ENCODE peak calls at places on chromosomes 5 and 9, in four cellular contexts. L, F, G and X are unnamed samples.

GRCh38 chr5:88883566-88884434 is 816 bp upstream of the MEF2C start:
- DNase-seq in G (no peak), F (peak), L (peak), X (peak)

GRCh38 chr5:165877475-165877874 is 2372.1 kb downstream of the MAT2B start:
- DNase-seq in L (no peak), F (no peak), G (no peak), X (no peak)

GRCh38 chr5:143355710-143356109 is 47.8 kb downstream of the NR3C1 start:
- DNase-seq in F (no peak), G (peak), L (peak), X (peak)

GRCh38 chr9:128863647-128864046 is 18.1 kb downstream of the KYAT1 start:
- DNase-seq in G (peak), F (peak), L (peak), X (peak)

GRCh38 chr5:38922199-38922598 is 76.4 kb downstream of the OSMR start:
- DNase-seq in L (no peak), F (peak), G (peak), X (no peak)

GRCh38 chr5:111855356-111855755 is 98.4 kb upstream of the NREP start:
- DNase-seq in L (no peak), G (no peak), F (peak), X (no peak)

GRCh38 chr5:52760695-52761366 is 26.9 kb upstream of the ITGA1 start:
- DNase-seq in F (no peak), G (no peak), L (no peak), X (no peak)

GRCh38 chr9:113484258-113484730 is 20.8 kb downstream of the RGS3 start:
- DNase-seq in G (no peak), L (peak), F (no peak), X (peak)

GRCh38 chr9:108103294-108103693 is 613.7 kb upstream of the KLF4 start:
- DNase-seq in G (no peak), L (no peak), F (no peak), X (no peak)

GRCh38 chr9:98229620-98230019 is 25.8 kb downstream of the TBC1D2 start:
- DNase-seq in F (no peak), L (no peak), G (no peak), X (no peak)

GRCh38 chr5:400282-401215 is 42.4 kb upstream of the EXOC3 start:
- DNase-seq in F (no peak), G (no peak), L (peak), X (no peak)

GRCh38 chr5:111741270-111741669 is 15.7 kb downstream of the NREP start:
- DNase-seq in F (no peak), G (no peak), L (no peak), X (no peak)

GRCh38 chr9:101403886-101404285 is 5.2 kb downstream of the ZNF189 start:
- DNase-seq in G (no peak), L (no peak), F (no peak), X (no peak)

GRCh38 chr9:95772320-95773060 is 103.0 kb upstream of the ERCC6L2 start:
- DNase-seq in F (peak), L (no peak), G (no peak), X (peak)

GRCh38 chr5:24765219-24765618 is 120.4 kb upstream of the CDH10 start:
- DNase-seq in G (no peak), L (no peak), F (no peak), X (no peak)

GRCh38 chr9:20479419-20480155 is 142.7 kb downstream of the MLLT3 start:
- DNase-seq in G (no peak), F (no peak), L (no peak), X (no peak)

GRCh38 chr5:149151717-149152116 is 10.4 kb downstream of the ABLIM3 start:
- DNase-seq in L (no peak), G (no peak), F (peak), X (no peak)

GRCh38 chr5:95619096-95619495 is 791 bp upstream of the GPR150 start:
- DNase-seq in F (no peak), G (no peak), L (no peak), X (no peak)

GRCh38 chr9:100352201-100352726 is 478 bp downstream of the TEX10 start:
- DNase-seq in F (peak), L (no peak), G (no peak), X (no peak)

GRCh38 chr9:86669442-86669841 is 277.9 kb downstream of the GAS1 start:
- DNase-seq in G (no peak), F (no peak), L (no peak), X (no peak)
- H3K4me3 ChIP-seq in G (no peak), F (no peak), L (no peak), X (no peak)

GRCh38 chr5:172533399-172534228 is 79.3 kb upstream of the SH3PXD2B start:
- DNase-seq in F (no peak), G (no peak), L (peak), X (no peak)
- H3K4me3 ChIP-seq in F (no peak), G (no peak), L (no peak), X (no peak)

GRCh38 chr5:42950466-42951168 is 89.5 kb downstream of the ANXA2R start:
- DNase-seq in L (peak), G (peak), F (peak), X (peak)

GRCh38 chr5:42951169-42951846 is 88.8 kb downstream of the ANXA2R start:
- DNase-seq in F (no peak), G (peak), L (peak), X (peak)

GRCh38 chr5:42950091-42950465 is 90.0 kb downstream of the ANXA2R start:
- DNase-seq in L (no peak), G (no peak), F (no peak), X (no peak)

GRCh38 chr5:42948961-42949347 is 91.2 kb downstream of the ANXA2R start:
- DNase-seq in G (no peak), L (no peak), F (no peak), X (no peak)

DNA sequence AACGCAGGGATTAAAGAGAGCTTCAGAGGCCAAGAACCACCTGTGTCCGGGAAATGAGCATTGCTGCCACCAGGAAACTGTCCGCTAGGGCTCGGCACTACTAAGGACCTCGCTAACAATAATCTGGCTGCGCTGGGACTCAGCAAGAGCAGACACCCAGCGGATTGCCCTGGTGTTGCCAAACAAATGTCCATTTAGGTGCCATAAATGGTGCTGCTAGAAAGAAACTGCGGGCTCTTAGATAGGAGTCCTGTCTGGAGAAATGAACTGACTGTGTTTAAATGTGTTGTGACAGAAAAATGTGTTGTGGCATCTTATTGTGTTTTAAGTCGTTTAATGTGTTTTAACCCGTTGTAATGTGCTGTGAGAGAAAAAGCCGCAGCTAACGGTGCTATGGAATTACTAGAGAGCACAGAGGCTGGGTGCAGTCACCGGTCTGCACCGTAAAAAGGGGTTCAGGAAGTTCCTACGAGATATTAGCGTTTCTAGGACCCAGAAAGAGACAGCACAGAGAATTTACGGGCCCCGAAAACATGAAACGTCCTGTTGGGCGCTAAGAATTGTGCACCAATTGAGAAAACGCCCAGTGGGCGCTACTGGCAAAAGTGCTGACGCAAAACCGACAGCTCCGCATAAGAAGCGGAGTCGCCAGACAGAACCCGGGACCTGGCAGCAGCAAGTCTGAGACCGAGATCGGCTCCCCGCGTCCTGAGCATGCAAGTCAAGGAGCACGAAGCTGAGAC is 90.6 kb downstream of the ANXA2R start:
- DNase-seq in F (no peak), G (peak), L (peak), X (peak)
- H3K4me3 ChIP-seq in F (no peak), G (peak), L (peak), X (peak)

GRCh38 chr9:121998513-121999049 is 94.5 kb downstream of the TTLL11 start:
- DNase-seq in L (no peak), G (no peak), F (no peak), X (no peak)

GRCh38 chr9:121997791-121998190 is 95.3 kb downstream of the TTLL11 start:
- DNase-seq in F (no peak), L (peak), G (no peak), X (no peak)

GRCh38 chr9:121999556-121999955 is 93.6 kb downstream of the TTLL11 start:
- DNase-seq in G (no peak), L (peak), F (no peak), X (no peak)

GRCh38 chr9:121992571-121993212 is 100.4 kb downstream of the TTLL11 start:
- DNase-seq in L (peak), G (peak), F (peak), X (peak)

GRCh38 chr9:121995997-121996396 is 97.1 kb downstream of the TTLL11 start:
- DNase-seq in F (no peak), G (no peak), L (no peak), X (no peak)
- H3K4me3 ChIP-seq in F (no peak), G (no peak), L (no peak), X (no peak)

GRCh38 chr9:91098203-91098602 is 263.5 kb downstream of the AUH start:
- DNase-seq in L (no peak), F (no peak), G (no peak), X (no peak)

GRCh38 chr9:91099471-91099870 is 262.2 kb downstream of the AUH start:
- DNase-seq in L (no peak), G (no peak), F (no peak), X (no peak)

GRCh38 chr9:91101598-91102168 is 260.0 kb downstream of the AUH start:
- DNase-seq in L (no peak), G (peak), F (peak), X (no peak)

GRCh38 chr9:91102269-91102668 is 259.4 kb downstream of the AUH start:
- DNase-seq in F (no peak), L (no peak), G (no peak), X (no peak)

GRCh38 chr9:91100878-91101450 is 260.8 kb downstream of the AUH start:
- DNase-seq in F (no peak), G (no peak), L (peak), X (no peak)
- H3K4me3 ChIP-seq in F (no peak), G (no peak), L (no peak), X (no peak)

GRCh38 chr9:112048924-112049785 is 125.9 kb downstream of the SUSD1 start:
- DNase-seq in L (no peak), G (no peak), F (no peak), X (no peak)
- H3K4me3 ChIP-seq in L (no peak), G (no peak), F (no peak), X (no peak)

GRCh38 chr5:33257807-33258491 is 182.8 kb upstream of the TARS1 start:
- DNase-seq in L (no peak), F (no peak), G (no peak), X (no peak)
- H3K4me3 ChIP-seq in L (no peak), F (no peak), G (no peak), X (no peak)

GRCh38 chr9:41229408-41230401 is 40.6 kb upstream of the ZNG1F start:
- DNase-seq in L (no peak), G (no peak), F (peak), X (peak)
- H3K4me3 ChIP-seq in L (no peak), G (no peak), F (peak), X (no peak)

GRCh38 chr9:6356441-6356840 is 28.3 kb downstream of the TPD52L3 start:
- DNase-seq in G (no peak), L (no peak), F (no peak), X (no peak)
- H3K4me3 ChIP-seq in G (no peak), L (no peak), F (no peak), X (no peak)

GRCh38 chr9:110126986-110127864 is 80.7 kb downstream of the C9orf152 start:
- DNase-seq in L (peak), G (no peak), F (peak), X (no peak)
- H3K4me3 ChIP-seq in L (peak), G (no peak), F (no peak), X (peak)